ENCODE peak calls at places on chromosomes 7 and 10, in eight cellular contexts. E is pulmonary artery endothelial cell; H is kidney epithelial cell; O is naive thymus-derived CD8-positive, alpha-beta T cell; K is colonic mucosa; F is fibroblast of lung; R is fibroblast of pulmonary artery; U is HTR-8/SVneo. X is an unnamed sample.

GRCh38 chr10:101492814-101493213 is 95.2 kb downstream of the POLL start:
- DNase-seq in O (no peak), F (no peak), H (no peak), U (no peak), K (no peak), E (no peak), R (no peak), X (no peak)

GRCh38 chr7:54995631-54996340 is 23.0 kb upstream of the EGFR start:
- DNase-seq in H (peak; percentile 59), K (peak; percentile 47), F (no peak), E (peak; percentile 13), R (peak; percentile 53), O (no peak), U (peak; percentile 60), X (no peak)

GRCh38 chr7:27842094-27842493 is 102.1 kb downstream of the TAX1BP1 start:
- DNase-seq in H (no peak), E (no peak), R (no peak), U (no peak), F (no peak), K (no peak), O (no peak), X (no peak)

GRCh38 chr10:62075912-62076311 is 174.4 kb downstream of the ARID5B start:
- DNase-seq in F (no peak), R (no peak), K (no peak), E (no peak), O (no peak), H (no peak), U (no peak), X (no peak)

GRCh38 chr10:132418520-132419416 is 21.8 kb downstream of the PWWP2B start:
- DNase-seq in F (peak; percentile 22), R (no peak), K (peak; percentile 92), O (no peak), H (no peak), U (no peak), E (no peak), X (peak; percentile 98)

GRCh38 chr10:114404171-114405010 is at the start of gene AFAP1L2:
- DNase-seq in K (peak; percentile 71), H (no peak), O (no peak), F (no peak), R (no peak), U (no peak), E (no peak), X (peak; percentile 58)

GRCh38 chr10:8183241-8183704 is 128.8 kb downstream of the GATA3 start:
- DNase-seq in K (no peak), E (no peak), O (peak; percentile 33), U (no peak), H (no peak), F (no peak), R (peak; percentile 86), X (no peak)

GRCh38 chr10:122113161-122113944 is 124.4 kb downstream of the TACC2 start:
- DNase-seq in R (peak; percentile 77), F (peak; percentile 74), K (peak; percentile 77), U (peak; percentile 59), H (no peak), E (no peak), O (no peak), X (peak; percentile 71)

GRCh38 chr10:106740071-106740470 is 424.4 kb downstream of the SORCS1 start:
- DNase-seq in O (no peak), R (no peak), E (no peak), U (no peak), F (no peak), H (no peak), K (no peak), X (no peak)

X was measured in H9.